ENCODE peak calls at places on chromosomes 11 and 22, in eight cellular contexts. K is neural progenitor cell, B is astrocyte, Z is mammary epithelial cell, X is HepG2, S is GM23338, W is A549, P is H1. F is an unnamed sample.

GRCh38 chr22:49903322-49904039 is 14.8 kb downstream of the ALG12 start:
- DNase-seq in K (no peak), B (no peak), Z (no peak), X (no peak), S (no peak), W (no peak), P (no peak), F (no peak)

GRCh38 chr22:50320671-50321325 is 6.0 kb downstream of the DENND6B start:
- DNase-seq in K (no peak), B (no peak), Z (no peak), X (no peak), S (no peak), W (no peak), P (no peak), F (no peak)

GRCh38 chr11:119320593-119321524 is 3.9 kb upstream of the MCAM start:
- DNase-seq in K (peak; percentile 71), B (peak; percentile 48), Z (peak; percentile 54), X (no peak), S (peak; percentile 77), W (no peak), P (no peak), F (peak; percentile 79)

GRCh38 chr22:44755418-44755817 is 3.0 kb downstream of the ARHGAP8 start:
- DNase-seq in K (no peak), B (no peak), Z (no peak), X (no peak), S (no peak), W (no peak), P (no peak), F (no peak)

GRCh38 chr22:30262917-30263741 is 3.5 kb downstream of the OSM start:
- DNase-seq in K (peak; percentile 89), B (no peak), Z (no peak), X (peak; percentile 64), S (peak; percentile 95), W (no peak), P (peak; percentile 66), F (peak; percentile 92)

GRCh38 chr11:73185680-73186293 is 32.3 kb upstream of the P2RY2 start:
- DNase-seq in K (no peak), B (peak; percentile 66), Z (peak; percentile 96), X (no peak), S (no peak), W (peak; percentile 76), P (no peak), F (no peak)

GRCh38 chr11:131675489-131675888 is 305.1 kb downstream of the NTM start:
- DNase-seq in K (no peak), B (peak; percentile 84), Z (no peak), X (no peak), S (no peak), W (no peak), P (no peak), F (no peak)

GRCh38 chr22:42222140-42222539 is 48.3 kb downstream of the TCF20 start:
- DNase-seq in K (no peak), B (no peak), Z (no peak), X (peak; percentile 5), S (no peak), W (no peak), P (no peak), F (no peak)

GRCh38 chr22:23715811-23716355 is 25.1 kb downstream of the RGL4 start:
- DNase-seq in K (no peak), B (no peak), Z (no peak), X (no peak), S (no peak), W (no peak), P (no peak), F (peak; percentile 32)

GRCh38 chr11:104152941-104153340 is 11.0 kb downstream of the PDGFD start:
- DNase-seq in K (no peak), B (no peak), Z (no peak), X (no peak), S (no peak), W (no peak), P (no peak), F (peak; percentile 98)

GRCh38 chr11:116512841-116513240 is 259.9 kb downstream of the BUD13 start:
- DNase-seq in K (no peak), B (no peak), Z (no peak), X (no peak), S (no peak), W (no peak), P (no peak), F (no peak)

GRCh38 chr11:81192516-81192915 is 1541.1 kb downstream of the FAM181B start:
- DNase-seq in K (no peak), B (no peak), Z (no peak), X (no peak), S (no peak), W (no peak), P (no peak), F (no peak)

GRCh38 chr11:11989774-11990744 is 18.4 kb downstream of the DKK3 start:
- DNase-seq in K (no peak), B (no peak), Z (no peak), X (no peak), S (no peak), W (no peak), P (no peak), F (no peak)

GRCh38 chr11:59698506-59698905 is 15.1 kb downstream of the OR10V1 start:
- DNase-seq in K (no peak), B (no peak), Z (no peak), X (no peak), S (no peak), W (no peak), P (no peak), F (no peak)

GRCh38 chr11:9875402-9875801 is 211.5 kb downstream of the SWAP70 start:
- DNase-seq in K (no peak), B (no peak), Z (no peak), X (no peak), S (no peak), W (no peak), P (no peak), F (peak; percentile 2)

GRCh38 chr11:19714387-19715363 is 2.0 kb downstream of the NAV2 start:
- DNase-seq in K (peak; percentile 49), B (peak; percentile 85), Z (peak; percentile 19), X (no peak), S (peak; percentile 65), W (no peak), P (no peak), F (no peak)
- H3K4me2 ChIP-seq in K (peak overlapping the region; percentile 99), B (peak overlapping the region; percentile 97), Z (peak overlapping the region; percentile 99), X (no peak overlapping the region), S (peak overlapping the region; percentile 96), W (peak overlapping the region; percentile 87), P (peak overlapping the region; percentile 85), F (no peak overlapping the region)

DNA sequence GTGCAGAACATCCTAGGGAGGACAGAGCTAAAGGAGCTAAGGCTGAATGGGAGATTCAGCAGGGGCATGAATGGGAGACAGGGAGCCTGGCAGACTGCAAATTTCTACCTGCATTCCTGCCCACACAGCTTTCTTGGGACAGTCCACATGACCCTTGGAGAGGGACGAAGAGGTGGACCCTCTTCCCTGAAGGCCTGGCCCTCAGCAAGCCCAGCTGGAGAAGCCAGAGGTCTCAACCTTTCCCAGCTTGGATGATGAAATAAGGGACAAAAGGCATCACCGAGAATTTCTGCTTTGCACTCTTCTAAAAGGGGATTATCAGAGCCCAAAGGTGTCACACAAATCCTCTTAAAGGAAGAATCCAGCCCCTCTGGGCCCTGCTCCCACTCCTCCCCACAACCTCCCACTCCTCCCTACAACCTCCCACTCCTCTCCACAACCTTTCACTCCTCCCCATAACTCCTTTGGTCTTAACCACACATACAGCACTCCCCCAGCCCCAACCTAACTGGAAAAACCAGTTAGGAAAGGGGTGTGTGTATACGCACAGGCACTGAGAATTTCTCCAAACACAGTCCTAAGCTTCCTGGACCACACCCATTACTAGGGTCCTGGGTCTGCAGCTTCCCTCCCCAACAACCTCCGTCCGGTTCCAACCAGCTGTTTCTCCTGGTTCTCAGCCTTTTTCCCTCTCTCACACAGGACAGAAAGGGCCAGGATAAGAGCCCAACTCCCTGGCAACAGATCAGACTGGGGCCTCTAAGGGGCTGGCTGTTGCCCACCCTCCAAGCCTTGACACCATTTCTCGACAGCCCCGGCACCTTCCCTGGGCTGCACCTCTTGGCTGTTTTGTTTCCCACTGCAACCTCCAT is 38.5 kb downstream of the RPL27A start:
- DNase-seq in K (peak; percentile 33), B (no peak), Z (peak; percentile 46), X (no peak), S (peak; percentile 41), W (no peak), P (no peak), F (no peak)
- H3K4me1 ChIP-seq in K (peaks cover 53% of the 10 kb centered on the region), B (peaks cover 59% of the 10 kb centered on the region), Z (peaks cover 61% of the 10 kb centered on the region), X (peaks cover 69% of the 10 kb centered on the region), S (peaks cover 11% of the 10 kb centered on the region), W (peaks cover 57% of the 10 kb centered on the region), P (peaks cover 5% of the 10 kb centered on the region), F (no peaks in the 10 kb centered on the region)

GRCh38 chr11:68008381-68009337 is 1.5 kb upstream of the ALDH3B1 start:
- DNase-seq in K (no peak), B (no peak), Z (no peak), X (no peak), S (no peak), W (no peak), P (no peak), F (peak; percentile 43)
- H3K4me3 ChIP-seq in K (no peak overlapping the region), B (no peak overlapping the region), Z (no peak overlapping the region), X (peak overlapping the region; percentile 77), S (no peak overlapping the region), W (no peak overlapping the region), P (no peak overlapping the region), F (no peak overlapping the region)

DNA sequence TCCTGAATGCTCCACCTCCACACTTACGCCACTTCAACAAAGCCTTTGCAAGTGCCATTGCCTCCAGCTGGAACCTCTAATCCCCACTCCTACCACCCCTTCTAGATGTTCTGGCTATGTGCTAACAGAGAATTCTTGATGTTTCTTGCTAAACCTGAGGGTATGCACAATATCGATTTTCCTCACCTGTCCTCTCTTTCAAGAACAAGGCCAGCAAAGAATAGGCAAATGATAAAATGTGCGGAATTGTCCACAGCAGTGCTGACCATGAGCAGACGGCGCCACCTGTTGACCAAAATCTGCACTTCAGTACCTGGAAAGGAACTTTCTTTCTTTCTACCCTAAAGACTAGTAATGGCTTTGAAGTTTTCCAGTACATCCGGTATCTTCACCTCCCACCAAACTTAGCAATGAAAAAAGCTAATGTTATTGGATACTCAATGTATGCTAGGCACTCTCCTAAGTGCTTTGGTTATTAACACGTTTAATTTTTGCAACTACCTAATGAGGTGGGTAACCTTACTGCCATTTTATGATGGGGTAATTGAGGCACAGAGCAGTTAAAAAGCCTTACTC is 3.4 kb downstream of the TIMM10 start:
- DNase-seq in K (peak; percentile 79), B (peak; percentile 20), Z (peak; percentile 32), X (peak; percentile 64), S (peak; percentile 87), W (peak; percentile 46), P (no peak), F (peak; percentile 87)
- H3K4me2 ChIP-seq in K (no peak overlapping the region), B (no peak overlapping the region), Z (no peak overlapping the region), X (no peak overlapping the region), S (no peak overlapping the region), W (no peak overlapping the region), P (no peak overlapping the region), F (no peak overlapping the region)

DNA sequence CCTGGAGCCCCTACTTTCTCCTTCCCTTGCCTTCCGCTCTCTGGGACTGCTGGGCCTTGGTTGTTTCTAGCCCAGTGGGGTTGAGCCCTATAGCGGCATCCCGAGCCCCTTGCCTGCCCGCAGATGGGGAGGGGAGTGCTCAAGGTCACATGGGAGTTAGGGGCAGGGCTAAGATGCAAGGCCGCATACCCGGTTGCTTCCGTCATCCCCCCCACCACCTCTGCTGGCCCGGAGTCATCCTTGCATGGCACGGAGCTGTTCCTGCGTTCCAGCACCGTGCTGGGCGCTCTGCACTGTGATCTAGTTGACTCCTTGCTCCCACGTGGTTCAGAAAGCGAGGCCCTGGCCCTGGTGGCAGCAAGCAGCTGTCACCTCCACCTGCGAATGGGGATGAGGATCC is 18.0 kb downstream of the FLRT1 start:
- DNase-seq in K (peak; percentile 56), B (no peak), Z (no peak), X (no peak), S (peak; percentile 82), W (no peak), P (peak; percentile 65), F (no peak)
- H3K4me1 ChIP-seq in K (peaks cover 33% of the 10 kb centered on the region), B (peaks cover 5% of the 10 kb centered on the region), Z (no peaks in the 10 kb centered on the region), X (peaks cover 4% of the 10 kb centered on the region), S (peaks cover 14% of the 10 kb centered on the region), W (no peaks in the 10 kb centered on the region), P (peaks cover 20% of the 10 kb centered on the region), F (no peaks in the 10 kb centered on the region)

GRCh38 chr22:20392983-20393704 is 807 bp upstream of the ZNF74 start:
- DNase-seq in K (no peak), B (no peak), Z (no peak), X (no peak), S (no peak), W (no peak), P (no peak), F (no peak)
- H3K4me3 ChIP-seq in K (peak overlapping the region; percentile 75), B (peak overlapping the region; percentile 72), Z (peak overlapping the region; percentile 74), X (peak overlapping the region; percentile 82), S (peak overlapping the region; percentile 94), W (peak overlapping the region; percentile 60), P (peak overlapping the region; percentile 83), F (no peak overlapping the region)